ENCODE peak calls at places on chromosomes 13 and 19, in seven cellular contexts. L, E, M, Q, K, I and R are unnamed samples.

GRCh38 chr19:5985098-5985783 is 7.3 kb upstream of the RANBP3 start:
- DNase-seq in I (no peak), K (peak; percentile 44), M (no peak), E (peak; percentile 61), L (no peak), Q (no peak), R (no peak)

GRCh38 chr13:94408300-94409036 is 71.0 kb downstream of the DCT start:
- DNase-seq in M (no peak), K (peak; percentile 40), I (no peak), L (no peak), Q (no peak), E (no peak), R (no peak)

GRCh38 chr13:46983881-46984280 is 87.0 kb upstream of the HTR2A start:
- DNase-seq in I (no peak), K (peak; percentile 55), M (no peak), Q (no peak), L (no peak), E (peak; percentile 76), R (no peak)

GRCh38 chr19:43470288-43470687 is 4.9 kb upstream of the LYPD3 start:
- DNase-seq in E (peak; percentile 93), K (peak; percentile 22), I (no peak), Q (peak; percentile 92), M (no peak), L (no peak), R (peak; percentile 68)

GRCh38 chr13:22748866-22749586 is 431.8 kb upstream of the SGCG start:
- DNase-seq in Q (no peak), M (no peak), L (no peak), I (no peak), E (no peak), K (no peak), R (no peak)

GRCh38 chr19:29484876-29485275 is 40.9 kb upstream of the VSTM2B start:
- DNase-seq in K (no peak), E (no peak), M (no peak), I (peak; percentile 38), Q (no peak), L (peak; percentile 5), R (no peak)

GRCh38 chr19:6105444-6105843 is 4.9 kb downstream of the RFX2 start:
- DNase-seq in Q (peak; percentile 43), M (no peak), E (no peak), I (no peak), L (no peak), K (no peak), R (no peak)

GRCh38 chr13:27076411-27076810 is 95.2 kb downstream of the USP12 start:
- DNase-seq in K (no peak), M (no peak), I (no peak), L (no peak), E (peak; percentile 41), Q (no peak), R (no peak)

GRCh38 chr19:16611121-16611520 is 16.9 kb downstream of the MED26 start:
- DNase-seq in I (no peak), Q (peak; percentile 50), E (no peak), L (no peak), K (no peak), M (no peak), R (no peak)

GRCh38 chr13:86974995-86975328 is 696.2 kb upstream of the SLITRK5 start:
- DNase-seq in M (no peak), E (no peak), Q (no peak), K (no peak), I (no peak), L (no peak), R (peak; percentile 79)

GRCh38 chr13:41581884-41582547 is 124.7 kb downstream of the RGCC start:
- DNase-seq in I (no peak), M (no peak), L (no peak), K (no peak), E (no peak), Q (no peak), R (no peak)

GRCh38 chr13:75432045-75432444 is 49.9 kb downstream of the TBC1D4 start:
- DNase-seq in K (peak; percentile 47), L (no peak), I (no peak), M (no peak), E (peak; percentile 18), Q (no peak), R (peak; percentile 53)

GRCh38 chr13:24220086-24220703 is 59.7 kb downstream of the SPATA13 start:
- DNase-seq in M (peak; percentile 78), E (peak; percentile 88), L (peak; percentile 47), Q (peak; percentile 59), K (peak; percentile 86), I (no peak), R (peak; percentile 90)

GRCh38 chr13:97222934-97223710 is 989 bp downstream of the MBNL2 start:
- DNase-seq in L (no peak), E (no peak), I (no peak), M (peak; percentile 31), K (no peak), Q (no peak), R (no peak)
- H3K4me2 ChIP-seq in L (peak overlapping the region; percentile 9), E (peak overlapping the region; percentile 80), I (peak overlapping the region; percentile 79), M (peak overlapping the region; percentile 61), K (peak overlapping the region; percentile 61), Q (peak overlapping the region; percentile 84), R (no peak overlapping the region)

GRCh38 chr13:34145061-34145460 is 327.1 kb downstream of the RFC3 start:
- DNase-seq in M (no peak), Q (no peak), I (no peak), L (no peak), K (no peak), E (no peak), R (no peak)

GRCh38 chr13:34148359-34148758 is 330.4 kb downstream of the RFC3 start:
- DNase-seq in L (no peak), I (no peak), K (no peak), M (no peak), Q (no peak), E (no peak), R (no peak)

GRCh38 chr13:34139660-34140059 is 321.7 kb downstream of the RFC3 start:
- DNase-seq in I (no peak), M (no peak), Q (no peak), E (no peak), K (no peak), L (no peak), R (no peak)

DNA sequence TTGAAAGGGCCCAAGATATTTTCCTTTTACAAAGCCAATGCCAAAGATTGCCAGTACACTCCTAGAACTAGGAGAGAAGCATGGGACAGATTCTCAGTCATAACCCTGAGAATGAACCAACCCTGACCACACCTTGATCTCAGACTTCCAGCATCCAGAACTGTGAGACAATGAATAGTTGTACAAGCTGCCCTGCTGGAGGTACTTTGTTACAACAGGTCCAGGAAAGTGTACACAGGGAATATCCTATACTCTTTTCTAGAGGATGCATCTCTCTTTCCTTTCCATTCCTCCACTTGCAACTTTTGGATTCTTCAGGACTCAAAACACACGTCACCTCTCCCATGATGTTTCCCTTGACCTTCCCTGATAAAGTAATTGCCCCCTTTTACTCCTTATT is 325.7 kb downstream of the RFC3 start:
- DNase-seq in Q (no peak), K (no peak), I (no peak), L (no peak), M (no peak), E (no peak), R (no peak)
- H3K23ac ChIP-seq in Q (no peak overlapping the region), K (no peak overlapping the region), I (no peak overlapping the region), L (no peak overlapping the region), M (no peak overlapping the region), E (no peak overlapping the region), R (no peak overlapping the region)

GRCh38 chr13:20174656-20175405 is 14.0 kb upstream of the GJA3 start:
- DNase-seq in E (peak; percentile 99), M (no peak), L (peak; percentile 54), I (no peak), K (peak; percentile 91), Q (peak; percentile 96), R (peak; percentile 76)
- H3K4me2 ChIP-seq in E (peak overlapping the region; percentile 47), M (no peak overlapping the region), L (no peak overlapping the region), I (no peak overlapping the region), K (peak overlapping the region; percentile 46), Q (no peak overlapping the region), R (no peak overlapping the region)

GRCh38 chr19:48530770-48531169 is 19.1 kb upstream of the LMTK3 start:
- DNase-seq in K (no peak), M (no peak), Q (no peak), L (no peak), E (no peak), I (no peak), R (no peak)
- H3K23ac ChIP-seq in K (no peak overlapping the region), M (no peak overlapping the region), Q (no peak overlapping the region), L (no peak overlapping the region), E (no peak overlapping the region), I (no peak overlapping the region), R (no peak overlapping the region)

GRCh38 chr13:50400035-50400726 is 384.9 kb downstream of the KCNRG start:
- DNase-seq in M (no peak), Q (no peak), I (no peak), E (peak; percentile 15), L (no peak), K (peak; percentile 24), R (no peak)

GRCh38 chr13:50404769-50405168 is 389.5 kb downstream of the KCNRG start:
- DNase-seq in I (no peak), Q (no peak), E (no peak), M (no peak), K (no peak), L (no peak), R (no peak)

GRCh38 chr13:50400930-50401553 is 385.8 kb downstream of the KCNRG start:
- DNase-seq in K (peak; percentile 73), Q (no peak), L (no peak), M (no peak), I (no peak), E (peak; percentile 92), R (no peak)

GRCh38 chr13:50401721-50402510 is 386.7 kb downstream of the KCNRG start:
- DNase-seq in I (no peak), Q (no peak), M (no peak), L (no peak), E (peak; percentile 76), K (no peak), R (no peak)

DNA sequence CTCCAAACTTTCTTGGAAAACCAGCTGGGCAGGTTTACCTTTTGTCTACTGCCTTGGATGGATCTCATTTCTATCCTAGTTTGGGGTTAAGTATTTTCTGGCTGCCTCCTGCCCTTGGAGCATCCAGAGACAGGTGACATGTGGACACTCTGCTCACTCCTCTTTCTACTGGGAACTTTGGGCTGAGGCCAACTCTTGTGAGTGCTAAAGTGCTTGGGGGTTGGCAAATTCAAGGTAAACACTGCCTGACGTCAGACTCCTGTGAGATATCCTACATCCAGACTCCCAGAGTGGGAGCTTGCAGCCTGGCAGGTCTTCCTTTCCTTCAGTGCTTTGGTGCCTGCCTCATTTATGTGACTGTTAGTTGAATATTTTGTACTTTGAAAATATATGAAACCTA is 388.1 kb downstream of the KCNRG start:
- DNase-seq in M (no peak), I (no peak), E (peak; percentile 53), K (no peak), L (no peak), Q (no peak), R (no peak)
- H3K4me2 ChIP-seq in M (no peak overlapping the region), I (no peak overlapping the region), E (no peak overlapping the region), K (no peak overlapping the region), L (no peak overlapping the region), Q (no peak overlapping the region), R (no peak overlapping the region)

GRCh38 chr13:95713651-95714050 is 36.7 kb downstream of the DNAJC3 start:
- DNase-seq in E (peak; percentile 27), Q (no peak), I (no peak), K (peak; percentile 31), L (no peak), M (no peak), R (no peak)

GRCh38 chr13:95710313-95710712 is 33.4 kb downstream of the DNAJC3 start:
- DNase-seq in I (no peak), E (peak; percentile 84), Q (peak; percentile 31), M (no peak), L (no peak), K (peak; percentile 61), R (no peak)

GRCh38 chr13:95714142-95714832 is 37.3 kb downstream of the DNAJC3 start:
- DNase-seq in E (peak; percentile 89), I (no peak), Q (peak; percentile 61), K (peak; percentile 85), L (no peak), M (no peak), R (no peak)

GRCh38 chr13:95716231-95716630 is 39.3 kb downstream of the DNAJC3 start:
- DNase-seq in Q (no peak), L (peak; percentile 35), E (no peak), M (no peak), I (no peak), K (no peak), R (no peak)
- H3K23ac ChIP-seq in Q (no peak overlapping the region), L (no peak overlapping the region), E (no peak overlapping the region), M (no peak overlapping the region), I (no peak overlapping the region), K (no peak overlapping the region), R (no peak overlapping the region)